ENCODE peak calls at places on chromosomes 11 and 22, in seven cellular contexts. One of them, this sample, is unnamed.

GRCh38 chr22:45574069-45574703 is 71.5 kb downstream of the FBLN1 start:
- DNase-seq in activated naive CD4-positive, alpha-beta T cell treated with Interleukin-2 at 50 U/mL for 16 hours: no peak
- DNase-seq in HEK293T: no peak
- DNase-seq in activated T-cell treated with anti-CD3 and anti-CD28 coated beads for 1 hour: no peak
- DNase-seq in activated CD4-positive, alpha-beta T cell treated with anti-CD3 and anti-CD28 coated beads, Interleukin-2, amount 50 U/mL, for 1 hour: no peak
- DNase-seq in nucleus accumbens: no peak
- DNase-seq in stimulated activated CD4-positive, alpha-beta T cell treated with anti-CD3 and anti-CD28 coated beads, TNF-alpha, amount 100 ng/mL, for 1 hour: no peak
- DNase-seq in this sample: peak

GRCh38 chr11:96061094-96061493 is 137.2 kb upstream of the MTMR2 start:
- DNase-seq in nucleus accumbens: no peak
- DNase-seq in stimulated activated CD4-positive, alpha-beta T cell treated with anti-CD3 and anti-CD28 coated beads, TNF-alpha, amount 100 ng/mL, for 1 hour: no peak
- DNase-seq in HEK293T: no peak
- DNase-seq in activated naive CD4-positive, alpha-beta T cell treated with Interleukin-2 at 50 U/mL for 16 hours: no peak
- DNase-seq in activated CD4-positive, alpha-beta T cell treated with anti-CD3 and anti-CD28 coated beads, Interleukin-2, amount 50 U/mL, for 1 hour: no peak
- DNase-seq in activated T-cell treated with anti-CD3 and anti-CD28 coated beads for 1 hour: no peak
- DNase-seq in this sample: no peak

GRCh38 chr22:38203855-38204497 is 2.2 kb downstream of the MAFF start:
- DNase-seq in stimulated activated CD4-positive, alpha-beta T cell treated with anti-CD3 and anti-CD28 coated beads, TNF-alpha, amount 100 ng/mL, for 1 hour: no peak
- DNase-seq in activated T-cell treated with anti-CD3 and anti-CD28 coated beads for 1 hour: no peak
- DNase-seq in HEK293T: no peak
- DNase-seq in activated naive CD4-positive, alpha-beta T cell treated with Interleukin-2 at 50 U/mL for 16 hours: no peak
- DNase-seq in nucleus accumbens: no peak
- DNase-seq in activated CD4-positive, alpha-beta T cell treated with anti-CD3 and anti-CD28 coated beads, Interleukin-2, amount 50 U/mL, for 1 hour: no peak
- DNase-seq in this sample: peak

GRCh38 chr22:39439170-39439569 is 17.6 kb upstream of the MGAT3 start:
- DNase-seq in stimulated activated CD4-positive, alpha-beta T cell treated with anti-CD3 and anti-CD28 coated beads, TNF-alpha, amount 100 ng/mL, for 1 hour: no peak
- DNase-seq in activated T-cell treated with anti-CD3 and anti-CD28 coated beads for 1 hour: no peak
- DNase-seq in nucleus accumbens: no peak
- DNase-seq in activated CD4-positive, alpha-beta T cell treated with anti-CD3 and anti-CD28 coated beads, Interleukin-2, amount 50 U/mL, for 1 hour: no peak
- DNase-seq in activated naive CD4-positive, alpha-beta T cell treated with Interleukin-2 at 50 U/mL for 16 hours: no peak
- DNase-seq in HEK293T: no peak
- DNase-seq in this sample: peak

GRCh38 chr22:49398115-49398514 is 429.6 kb downstream of the BRD1 start:
- DNase-seq in nucleus accumbens: no peak
- DNase-seq in HEK293T: no peak
- DNase-seq in activated naive CD4-positive, alpha-beta T cell treated with Interleukin-2 at 50 U/mL for 16 hours: no peak
- DNase-seq in stimulated activated CD4-positive, alpha-beta T cell treated with anti-CD3 and anti-CD28 coated beads, TNF-alpha, amount 100 ng/mL, for 1 hour: no peak
- DNase-seq in activated T-cell treated with anti-CD3 and anti-CD28 coated beads for 1 hour: no peak
- DNase-seq in activated CD4-positive, alpha-beta T cell treated with anti-CD3 and anti-CD28 coated beads, Interleukin-2, amount 50 U/mL, for 1 hour: no peak
- DNase-seq in this sample: no peak

GRCh38 chr11:121067453-121067852 is 33.6 kb upstream of the TECTA start:
- DNase-seq in activated T-cell treated with anti-CD3 and anti-CD28 coated beads for 1 hour: no peak
- DNase-seq in nucleus accumbens: no peak
- DNase-seq in activated CD4-positive, alpha-beta T cell treated with anti-CD3 and anti-CD28 coated beads, Interleukin-2, amount 50 U/mL, for 1 hour: no peak
- DNase-seq in activated naive CD4-positive, alpha-beta T cell treated with Interleukin-2 at 50 U/mL for 16 hours: no peak
- DNase-seq in stimulated activated CD4-positive, alpha-beta T cell treated with anti-CD3 and anti-CD28 coated beads, TNF-alpha, amount 100 ng/mL, for 1 hour: no peak
- DNase-seq in HEK293T: no peak
- DNase-seq in this sample: no peak

GRCh38 chr11:67632175-67632981 is 2.6 kb upstream of the NUDT8 start:
- DNase-seq in HEK293T: no peak
- DNase-seq in activated naive CD4-positive, alpha-beta T cell treated with Interleukin-2 at 50 U/mL for 16 hours: no peak
- DNase-seq in activated CD4-positive, alpha-beta T cell treated with anti-CD3 and anti-CD28 coated beads, Interleukin-2, amount 50 U/mL, for 1 hour: no peak
- DNase-seq in stimulated activated CD4-positive, alpha-beta T cell treated with anti-CD3 and anti-CD28 coated beads, TNF-alpha, amount 100 ng/mL, for 1 hour: no peak
- DNase-seq in activated T-cell treated with anti-CD3 and anti-CD28 coated beads for 1 hour: no peak
- DNase-seq in nucleus accumbens: no peak
- DNase-seq in this sample: no peak

GRCh38 chr22:49936973-49937757 is 18.7 kb downstream of the CRELD2 start:
- DNase-seq in HEK293T: no peak
- DNase-seq in activated naive CD4-positive, alpha-beta T cell treated with Interleukin-2 at 50 U/mL for 16 hours: no peak
- DNase-seq in stimulated activated CD4-positive, alpha-beta T cell treated with anti-CD3 and anti-CD28 coated beads, TNF-alpha, amount 100 ng/mL, for 1 hour: no peak
- DNase-seq in activated CD4-positive, alpha-beta T cell treated with anti-CD3 and anti-CD28 coated beads, Interleukin-2, amount 50 U/mL, for 1 hour: no peak
- DNase-seq in nucleus accumbens: peak
- DNase-seq in activated T-cell treated with anti-CD3 and anti-CD28 coated beads for 1 hour: no peak
- DNase-seq in this sample: no peak

GRCh38 chr11:66476173-66476840 is 3.9 kb upstream of the DPP3 start:
- DNase-seq in HEK293T: no peak
- DNase-seq in stimulated activated CD4-positive, alpha-beta T cell treated with anti-CD3 and anti-CD28 coated beads, TNF-alpha, amount 100 ng/mL, for 1 hour: no peak
- DNase-seq in nucleus accumbens: no peak
- DNase-seq in activated CD4-positive, alpha-beta T cell treated with anti-CD3 and anti-CD28 coated beads, Interleukin-2, amount 50 U/mL, for 1 hour: no peak
- DNase-seq in activated naive CD4-positive, alpha-beta T cell treated with Interleukin-2 at 50 U/mL for 16 hours: no peak
- DNase-seq in activated T-cell treated with anti-CD3 and anti-CD28 coated beads for 1 hour: no peak
- DNase-seq in this sample: no peak

GRCh38 chr22:27283714-27284113 is 517.8 kb downstream of the MN1 start:
- DNase-seq in activated CD4-positive, alpha-beta T cell treated with anti-CD3 and anti-CD28 coated beads, Interleukin-2, amount 50 U/mL, for 1 hour: no peak
- DNase-seq in nucleus accumbens: no peak
- DNase-seq in stimulated activated CD4-positive, alpha-beta T cell treated with anti-CD3 and anti-CD28 coated beads, TNF-alpha, amount 100 ng/mL, for 1 hour: no peak
- DNase-seq in activated naive CD4-positive, alpha-beta T cell treated with Interleukin-2 at 50 U/mL for 16 hours: no peak
- DNase-seq in HEK293T: peak
- DNase-seq in activated T-cell treated with anti-CD3 and anti-CD28 coated beads for 1 hour: no peak
- DNase-seq in this sample: peak

GRCh38 chr22:27231266-27231665 is 570.3 kb downstream of the MN1 start:
- DNase-seq in activated CD4-positive, alpha-beta T cell treated with anti-CD3 and anti-CD28 coated beads, Interleukin-2, amount 50 U/mL, for 1 hour: no peak
- DNase-seq in HEK293T: no peak
- DNase-seq in stimulated activated CD4-positive, alpha-beta T cell treated with anti-CD3 and anti-CD28 coated beads, TNF-alpha, amount 100 ng/mL, for 1 hour: no peak
- DNase-seq in activated T-cell treated with anti-CD3 and anti-CD28 coated beads for 1 hour: no peak
- DNase-seq in activated naive CD4-positive, alpha-beta T cell treated with Interleukin-2 at 50 U/mL for 16 hours: no peak
- DNase-seq in nucleus accumbens: no peak
- DNase-seq in this sample: no peak

GRCh38 chr22:45884201-45885067 is 92.5 kb downstream of the WNT7B start:
- DNase-seq in HEK293T: no peak
- DNase-seq in activated T-cell treated with anti-CD3 and anti-CD28 coated beads for 1 hour: no peak
- DNase-seq in activated naive CD4-positive, alpha-beta T cell treated with Interleukin-2 at 50 U/mL for 16 hours: no peak
- DNase-seq in stimulated activated CD4-positive, alpha-beta T cell treated with anti-CD3 and anti-CD28 coated beads, TNF-alpha, amount 100 ng/mL, for 1 hour: no peak
- DNase-seq in nucleus accumbens: no peak
- DNase-seq in activated CD4-positive, alpha-beta T cell treated with anti-CD3 and anti-CD28 coated beads, Interleukin-2, amount 50 U/mL, for 1 hour: no peak
- DNase-seq in this sample: no peak

GRCh38 chr11:57180141-57180561 is 1.6 kb upstream of the LRRC55 start:
- DNase-seq in nucleus accumbens: peak
- DNase-seq in HEK293T: no peak
- DNase-seq in stimulated activated CD4-positive, alpha-beta T cell treated with anti-CD3 and anti-CD28 coated beads, TNF-alpha, amount 100 ng/mL, for 1 hour: no peak
- DNase-seq in activated T-cell treated with anti-CD3 and anti-CD28 coated beads for 1 hour: no peak
- DNase-seq in activated naive CD4-positive, alpha-beta T cell treated with Interleukin-2 at 50 U/mL for 16 hours: no peak
- DNase-seq in activated CD4-positive, alpha-beta T cell treated with anti-CD3 and anti-CD28 coated beads, Interleukin-2, amount 50 U/mL, for 1 hour: no peak
- DNase-seq in this sample: no peak

GRCh38 chr11:83617671-83618070 is 331.5 kb upstream of the CCDC90B start:
- DNase-seq in activated T-cell treated with anti-CD3 and anti-CD28 coated beads for 1 hour: no peak
- DNase-seq in HEK293T: no peak
- DNase-seq in stimulated activated CD4-positive, alpha-beta T cell treated with anti-CD3 and anti-CD28 coated beads, TNF-alpha, amount 100 ng/mL, for 1 hour: no peak
- DNase-seq in nucleus accumbens: no peak
- DNase-seq in activated CD4-positive, alpha-beta T cell treated with anti-CD3 and anti-CD28 coated beads, Interleukin-2, amount 50 U/mL, for 1 hour: no peak
- DNase-seq in activated naive CD4-positive, alpha-beta T cell treated with Interleukin-2 at 50 U/mL for 16 hours: no peak
- DNase-seq in this sample: no peak

GRCh38 chr11:63560506-63561179 is 2.5 kb downstream of the PLAAT2 start:
- DNase-seq in activated CD4-positive, alpha-beta T cell treated with anti-CD3 and anti-CD28 coated beads, Interleukin-2, amount 50 U/mL, for 1 hour: peak
- DNase-seq in nucleus accumbens: no peak
- DNase-seq in activated naive CD4-positive, alpha-beta T cell treated with Interleukin-2 at 50 U/mL for 16 hours: no peak
- DNase-seq in activated T-cell treated with anti-CD3 and anti-CD28 coated beads for 1 hour: no peak
- DNase-seq in stimulated activated CD4-positive, alpha-beta T cell treated with anti-CD3 and anti-CD28 coated beads, TNF-alpha, amount 100 ng/mL, for 1 hour: no peak
- DNase-seq in HEK293T: no peak
- DNase-seq in this sample: no peak

GRCh38 chr22:49850021-49850911 is 3.4 kb upstream of the ZBED4 start:
- DNase-seq in activated CD4-positive, alpha-beta T cell treated with anti-CD3 and anti-CD28 coated beads, Interleukin-2, amount 50 U/mL, for 1 hour: no peak
- DNase-seq in stimulated activated CD4-positive, alpha-beta T cell treated with anti-CD3 and anti-CD28 coated beads, TNF-alpha, amount 100 ng/mL, for 1 hour: no peak
- DNase-seq in activated naive CD4-positive, alpha-beta T cell treated with Interleukin-2 at 50 U/mL for 16 hours: no peak
- DNase-seq in nucleus accumbens: no peak
- DNase-seq in HEK293T: no peak
- DNase-seq in activated T-cell treated with anti-CD3 and anti-CD28 coated beads for 1 hour: no peak
- DNase-seq in this sample: no peak

GRCh38 chr22:36587289-36588154 is 58.6 kb upstream of the EIF3D start:
- DNase-seq in activated CD4-positive, alpha-beta T cell treated with anti-CD3 and anti-CD28 coated beads, Interleukin-2, amount 50 U/mL, for 1 hour: no peak
- DNase-seq in stimulated activated CD4-positive, alpha-beta T cell treated with anti-CD3 and anti-CD28 coated beads, TNF-alpha, amount 100 ng/mL, for 1 hour: no peak
- DNase-seq in nucleus accumbens: no peak
- DNase-seq in activated T-cell treated with anti-CD3 and anti-CD28 coated beads for 1 hour: no peak
- DNase-seq in activated naive CD4-positive, alpha-beta T cell treated with Interleukin-2 at 50 U/mL for 16 hours: no peak
- DNase-seq in HEK293T: no peak
- DNase-seq in this sample: no peak

GRCh38 chr11:33135216-33135615 is 26.1 kb downstream of the CSTF3 start:
- DNase-seq in activated naive CD4-positive, alpha-beta T cell treated with Interleukin-2 at 50 U/mL for 16 hours: no peak
- DNase-seq in stimulated activated CD4-positive, alpha-beta T cell treated with anti-CD3 and anti-CD28 coated beads, TNF-alpha, amount 100 ng/mL, for 1 hour: no peak
- DNase-seq in nucleus accumbens: no peak
- DNase-seq in HEK293T: no peak
- DNase-seq in activated CD4-positive, alpha-beta T cell treated with anti-CD3 and anti-CD28 coated beads, Interleukin-2, amount 50 U/mL, for 1 hour: no peak
- DNase-seq in activated T-cell treated with anti-CD3 and anti-CD28 coated beads for 1 hour: no peak
- DNase-seq in this sample: no peak

GRCh38 chr22:45332001-45332400 is 22.3 kb downstream of the FAM118A start:
- DNase-seq in activated naive CD4-positive, alpha-beta T cell treated with Interleukin-2 at 50 U/mL for 16 hours: no peak
- DNase-seq in activated CD4-positive, alpha-beta T cell treated with anti-CD3 and anti-CD28 coated beads, Interleukin-2, amount 50 U/mL, for 1 hour: no peak
- DNase-seq in HEK293T: no peak
- DNase-seq in stimulated activated CD4-positive, alpha-beta T cell treated with anti-CD3 and anti-CD28 coated beads, TNF-alpha, amount 100 ng/mL, for 1 hour: no peak
- DNase-seq in activated T-cell treated with anti-CD3 and anti-CD28 coated beads for 1 hour: no peak
- DNase-seq in nucleus accumbens: no peak
- DNase-seq in this sample: no peak

GRCh38 chr22:24134090-24134846 is 47.0 kb upstream of the SUSD2 start:
- DNase-seq in nucleus accumbens: peak
- DNase-seq in activated T-cell treated with anti-CD3 and anti-CD28 coated beads for 1 hour: peak
- DNase-seq in activated naive CD4-positive, alpha-beta T cell treated with Interleukin-2 at 50 U/mL for 16 hours: peak
- DNase-seq in activated CD4-positive, alpha-beta T cell treated with anti-CD3 and anti-CD28 coated beads, Interleukin-2, amount 50 U/mL, for 1 hour: peak
- DNase-seq in HEK293T: no peak
- DNase-seq in stimulated activated CD4-positive, alpha-beta T cell treated with anti-CD3 and anti-CD28 coated beads, TNF-alpha, amount 100 ng/mL, for 1 hour: peak
- DNase-seq in this sample: peak

GRCh38 chr11:110490886-110491285 is 61.1 kb downstream of the FDX1 start:
- DNase-seq in nucleus accumbens: no peak
- DNase-seq in HEK293T: no peak
- DNase-seq in activated T-cell treated with anti-CD3 and anti-CD28 coated beads for 1 hour: no peak
- DNase-seq in activated CD4-positive, alpha-beta T cell treated with anti-CD3 and anti-CD28 coated beads, Interleukin-2, amount 50 U/mL, for 1 hour: no peak
- DNase-seq in activated naive CD4-positive, alpha-beta T cell treated with Interleukin-2 at 50 U/mL for 16 hours: no peak
- DNase-seq in stimulated activated CD4-positive, alpha-beta T cell treated with anti-CD3 and anti-CD28 coated beads, TNF-alpha, amount 100 ng/mL, for 1 hour: no peak
- DNase-seq in this sample: peak

GRCh38 chr22:40534379-40535188 is 101.9 kb downstream of the MRTFA start:
- DNase-seq in stimulated activated CD4-positive, alpha-beta T cell treated with anti-CD3 and anti-CD28 coated beads, TNF-alpha, amount 100 ng/mL, for 1 hour: no peak
- DNase-seq in nucleus accumbens: no peak
- DNase-seq in activated T-cell treated with anti-CD3 and anti-CD28 coated beads for 1 hour: no peak
- DNase-seq in activated naive CD4-positive, alpha-beta T cell treated with Interleukin-2 at 50 U/mL for 16 hours: no peak
- DNase-seq in activated CD4-positive, alpha-beta T cell treated with anti-CD3 and anti-CD28 coated beads, Interleukin-2, amount 50 U/mL, for 1 hour: no peak
- DNase-seq in HEK293T: no peak
- DNase-seq in this sample: peak

GRCh38 chr22:20494978-20495860 is at the start of gene KLHL22:
- DNase-seq in stimulated activated CD4-positive, alpha-beta T cell treated with anti-CD3 and anti-CD28 coated beads, TNF-alpha, amount 100 ng/mL, for 1 hour: no peak
- DNase-seq in activated naive CD4-positive, alpha-beta T cell treated with Interleukin-2 at 50 U/mL for 16 hours: no peak
- DNase-seq in activated CD4-positive, alpha-beta T cell treated with anti-CD3 and anti-CD28 coated beads, Interleukin-2, amount 50 U/mL, for 1 hour: peak
- DNase-seq in activated T-cell treated with anti-CD3 and anti-CD28 coated beads for 1 hour: peak
- DNase-seq in HEK293T: peak
- DNase-seq in nucleus accumbens: peak
- DNase-seq in this sample: peak

This sample was measured in NB4.